ENCODE peak calls at places on chromosomes 2 and 18, in eight cellular contexts. One of them, this sample, is unnamed.

GRCh38 chr18:76553715-76554603 is 58.9 kb upstream of the ZNF516 start:
- DNase-seq in heart right ventricle: no peak
- DNase-seq in cardiac fibroblast: peak
- DNase-seq in stimulated activated CD4-positive, alpha-beta T cell treated with anti-CD3 and anti-CD28 coated beads, Interleukin-15, amount 100 ng/mL, for 48 hours: no peak
- DNase-seq in AG20443: no peak
- DNase-seq in AML-193: peak
- DNase-seq in fibroblast of pulmonary artery: peak
- DNase-seq in AG08396: no peak
- DNase-seq in this sample: no peak

GRCh38 chr2:176552456-176553135 is 283.4 kb downstream of the MTX2 start:
- DNase-seq in heart right ventricle: no peak
- DNase-seq in cardiac fibroblast: peak
- DNase-seq in stimulated activated CD4-positive, alpha-beta T cell treated with anti-CD3 and anti-CD28 coated beads, Interleukin-15, amount 100 ng/mL, for 48 hours: no peak
- DNase-seq in AG20443: peak
- DNase-seq in AML-193: no peak
- DNase-seq in fibroblast of pulmonary artery: peak
- DNase-seq in AG08396: peak
- DNase-seq in this sample: no peak

GRCh38 chr2:168336786-168337388 is 89.5 kb upstream of the STK39 start:
- DNase-seq in heart right ventricle: no peak
- DNase-seq in cardiac fibroblast: no peak
- DNase-seq in stimulated activated CD4-positive, alpha-beta T cell treated with anti-CD3 and anti-CD28 coated beads, Interleukin-15, amount 100 ng/mL, for 48 hours: peak
- DNase-seq in AG20443: no peak
- DNase-seq in AML-193: no peak
- DNase-seq in fibroblast of pulmonary artery: no peak
- DNase-seq in AG08396: no peak
- DNase-seq in this sample: no peak

GRCh38 chr2:191155608-191156071 is 4.8 kb upstream of the STAT4 start:
- DNase-seq in heart right ventricle: no peak
- DNase-seq in cardiac fibroblast: peak
- DNase-seq in stimulated activated CD4-positive, alpha-beta T cell treated with anti-CD3 and anti-CD28 coated beads, Interleukin-15, amount 100 ng/mL, for 48 hours: no peak
- DNase-seq in AG20443: peak
- DNase-seq in AML-193: peak
- DNase-seq in fibroblast of pulmonary artery: peak
- DNase-seq in AG08396: peak
- DNase-seq in this sample: no peak

GRCh38 chr18:3794537-3795348 is 344.8 kb downstream of the TGIF1 start:
- DNase-seq in heart right ventricle: peak
- DNase-seq in cardiac fibroblast: peak
- DNase-seq in stimulated activated CD4-positive, alpha-beta T cell treated with anti-CD3 and anti-CD28 coated beads, Interleukin-15, amount 100 ng/mL, for 48 hours: no peak
- DNase-seq in AG20443: peak
- DNase-seq in AML-193: no peak
- DNase-seq in fibroblast of pulmonary artery: peak
- DNase-seq in AG08396: no peak
- DNase-seq in this sample: no peak

GRCh38 chr2:142930835-142931398 is 53.5 kb downstream of the KYNU start:
- DNase-seq in heart right ventricle: no peak
- DNase-seq in cardiac fibroblast: no peak
- DNase-seq in stimulated activated CD4-positive, alpha-beta T cell treated with anti-CD3 and anti-CD28 coated beads, Interleukin-15, amount 100 ng/mL, for 48 hours: no peak
- DNase-seq in AG20443: no peak
- DNase-seq in AML-193: no peak
- DNase-seq in fibroblast of pulmonary artery: no peak
- DNase-seq in AG08396: no peak
- DNase-seq in this sample: no peak

GRCh38 chr2:85390941-85391669 is 19.1 kb downstream of the CAPG start:
- DNase-seq in heart right ventricle: peak
- DNase-seq in cardiac fibroblast: peak
- DNase-seq in stimulated activated CD4-positive, alpha-beta T cell treated with anti-CD3 and anti-CD28 coated beads, Interleukin-15, amount 100 ng/mL, for 48 hours: peak
- DNase-seq in AG20443: peak
- DNase-seq in AML-193: peak
- DNase-seq in fibroblast of pulmonary artery: peak
- DNase-seq in AG08396: peak
- DNase-seq in this sample: no peak

GRCh38 chr2:226478121-226478809 is 321.4 kb downstream of the IRS1 start:
- DNase-seq in heart right ventricle: peak
- DNase-seq in cardiac fibroblast: peak
- DNase-seq in stimulated activated CD4-positive, alpha-beta T cell treated with anti-CD3 and anti-CD28 coated beads, Interleukin-15, amount 100 ng/mL, for 48 hours: no peak
- DNase-seq in AG20443: peak
- DNase-seq in AML-193: no peak
- DNase-seq in fibroblast of pulmonary artery: peak
- DNase-seq in AG08396: peak
- DNase-seq in this sample: peak

GRCh38 chr2:22274611-22275010 is 1110.4 kb upstream of the KLHL29 start:
- DNase-seq in heart right ventricle: no peak
- DNase-seq in cardiac fibroblast: no peak
- DNase-seq in stimulated activated CD4-positive, alpha-beta T cell treated with anti-CD3 and anti-CD28 coated beads, Interleukin-15, amount 100 ng/mL, for 48 hours: no peak
- DNase-seq in AG20443: no peak
- DNase-seq in AML-193: no peak
- DNase-seq in fibroblast of pulmonary artery: no peak
- DNase-seq in AG08396: no peak
- DNase-seq in this sample: no peak

GRCh38 chr2:40658917-40659316 is 207.0 kb upstream of the SLC8A1 start:
- DNase-seq in heart right ventricle: no peak
- DNase-seq in cardiac fibroblast: peak
- DNase-seq in stimulated activated CD4-positive, alpha-beta T cell treated with anti-CD3 and anti-CD28 coated beads, Interleukin-15, amount 100 ng/mL, for 48 hours: no peak
- DNase-seq in AG20443: peak
- DNase-seq in AML-193: no peak
- DNase-seq in fibroblast of pulmonary artery: peak
- DNase-seq in AG08396: peak
- DNase-seq in this sample: no peak

GRCh38 chr2:43623052-43623451 is 14.0 kb upstream of the PLEKHH2 start:
- DNase-seq in heart right ventricle: peak
- DNase-seq in cardiac fibroblast: peak
- DNase-seq in stimulated activated CD4-positive, alpha-beta T cell treated with anti-CD3 and anti-CD28 coated beads, Interleukin-15, amount 100 ng/mL, for 48 hours: no peak
- DNase-seq in AG20443: peak
- DNase-seq in AML-193: no peak
- DNase-seq in fibroblast of pulmonary artery: peak
- DNase-seq in AG08396: no peak
- DNase-seq in this sample: no peak

GRCh38 chr2:152369176-152369860 is 34.3 kb downstream of the FMNL2 start:
- DNase-seq in heart right ventricle: no peak
- DNase-seq in cardiac fibroblast: peak
- DNase-seq in stimulated activated CD4-positive, alpha-beta T cell treated with anti-CD3 and anti-CD28 coated beads, Interleukin-15, amount 100 ng/mL, for 48 hours: no peak
- DNase-seq in AG20443: peak
- DNase-seq in AML-193: no peak
- DNase-seq in fibroblast of pulmonary artery: peak
- DNase-seq in AG08396: peak
- DNase-seq in this sample: no peak